ENCODE peak calls at places on chromosome 5, in ten cellular contexts. One of them, this sample, is unnamed.

GRCh38 chr5:83099001-83099400 is 21.7 kb downstream of the XRCC4 start:
- DNase-seq in psoas muscle: no peak
- DNase-seq in suprapubic skin: no peak
- DNase-seq in fibroblast of lung: no peak
- DNase-seq in AG04450: no peak
- DNase-seq in adrenal gland: no peak
- DNase-seq in uterus: no peak
- DNase-seq in ovary: no peak
- DNase-seq in endodermal cell: no peak
- DNase-seq in left ventricle myocardium inferior: no peak
- DNase-seq in this sample: no peak

GRCh38 chr5:172365948-172366608 is 82.5 kb upstream of the UBTD2 start:
- DNase-seq in adrenal gland: no peak
- DNase-seq in suprapubic skin: no peak
- DNase-seq in endodermal cell: no peak
- DNase-seq in psoas muscle: no peak
- DNase-seq in left ventricle myocardium inferior: no peak
- DNase-seq in uterus: no peak
- DNase-seq in AG04450: no peak
- DNase-seq in fibroblast of lung: no peak
- DNase-seq in ovary: no peak
- DNase-seq in this sample: no peak

GRCh38 chr5:108206707-108207106 is 175.2 kb downstream of the FBXL17 start:
- DNase-seq in adrenal gland: no peak
- DNase-seq in ovary: no peak
- DNase-seq in psoas muscle: no peak
- DNase-seq in fibroblast of lung: no peak
- DNase-seq in uterus: no peak
- DNase-seq in endodermal cell: no peak
- DNase-seq in suprapubic skin: no peak
- DNase-seq in AG04450: no peak
- DNase-seq in left ventricle myocardium inferior: no peak
- DNase-seq in this sample: no peak

GRCh38 chr5:152188219-152188618 is 216.9 kb downstream of the NMUR2 start:
- DNase-seq in endodermal cell: no peak
- DNase-seq in uterus: no peak
- DNase-seq in suprapubic skin: no peak
- DNase-seq in adrenal gland: no peak
- DNase-seq in AG04450: no peak
- DNase-seq in fibroblast of lung: no peak
- DNase-seq in psoas muscle: no peak
- DNase-seq in left ventricle myocardium inferior: no peak
- DNase-seq in ovary: no peak
- DNase-seq in this sample: no peak

GRCh38 chr5:154097031-154097430 is 58.3 kb downstream of the MFAP3 start:
- DNase-seq in ovary: no peak
- DNase-seq in fibroblast of lung: no peak
- DNase-seq in psoas muscle: no peak
- DNase-seq in left ventricle myocardium inferior: no peak
- DNase-seq in uterus: no peak
- DNase-seq in suprapubic skin: no peak
- DNase-seq in AG04450: no peak
- DNase-seq in adrenal gland: no peak
- DNase-seq in endodermal cell: peak; percentile 71
- DNase-seq in this sample: no peak

GRCh38 chr5:79759436-79759835 is 69.8 kb downstream of the CMYA5 start:
- DNase-seq in ovary: no peak
- DNase-seq in psoas muscle: peak; percentile 30
- DNase-seq in suprapubic skin: no peak
- DNase-seq in uterus: no peak
- DNase-seq in endodermal cell: no peak
- DNase-seq in AG04450: no peak
- DNase-seq in fibroblast of lung: peak; percentile 64
- DNase-seq in left ventricle myocardium inferior: no peak
- DNase-seq in adrenal gland: peak; percentile 21
- DNase-seq in this sample: no peak

GRCh38 chr5:141510850-141511718 is 22.2 kb downstream of the PCDHGC5 start:
- DNase-seq in psoas muscle: no peak
- DNase-seq in adrenal gland: no peak
- DNase-seq in fibroblast of lung: no peak
- DNase-seq in endodermal cell: no peak
- DNase-seq in left ventricle myocardium inferior: no peak
- DNase-seq in ovary: peak; percentile 44
- DNase-seq in uterus: no peak
- DNase-seq in suprapubic skin: no peak
- DNase-seq in AG04450: no peak
- DNase-seq in this sample: no peak

GRCh38 chr5:8213701-8214240 is 344.8 kb downstream of the MTRR start:
- DNase-seq in left ventricle myocardium inferior: no peak
- DNase-seq in uterus: no peak
- DNase-seq in psoas muscle: no peak
- DNase-seq in ovary: no peak
- DNase-seq in suprapubic skin: no peak
- DNase-seq in fibroblast of lung: no peak
- DNase-seq in adrenal gland: no peak
- DNase-seq in AG04450: no peak
- DNase-seq in endodermal cell: no peak
- DNase-seq in this sample: no peak

GRCh38 chr5:172819569-172819968 is 14.5 kb upstream of the ERGIC1 start:
- DNase-seq in left ventricle myocardium inferior: no peak
- DNase-seq in psoas muscle: no peak
- DNase-seq in AG04450: no peak
- DNase-seq in endodermal cell: no peak
- DNase-seq in adrenal gland: no peak
- DNase-seq in suprapubic skin: no peak
- DNase-seq in fibroblast of lung: no peak
- DNase-seq in ovary: no peak
- DNase-seq in uterus: no peak
- DNase-seq in this sample: no peak

GRCh38 chr5:40842351-40842750 is 1.2 kb downstream of the CARD6 start:
- DNase-seq in uterus: no peak
- DNase-seq in adrenal gland: no peak
- DNase-seq in AG04450: peak; percentile 13
- DNase-seq in psoas muscle: no peak
- DNase-seq in ovary: no peak
- DNase-seq in fibroblast of lung: peak; percentile 65
- DNase-seq in suprapubic skin: no peak
- DNase-seq in left ventricle myocardium inferior: no peak
- DNase-seq in endodermal cell: no peak
- DNase-seq in this sample: no peak

GRCh38 chr5:88660326-88660946 is 222.5 kb downstream of the MEF2C start:
- DNase-seq in psoas muscle: no peak
- DNase-seq in ovary: no peak
- DNase-seq in suprapubic skin: no peak
- DNase-seq in uterus: no peak
- DNase-seq in AG04450: no peak
- DNase-seq in adrenal gland: peak; percentile 68
- DNase-seq in fibroblast of lung: no peak
- DNase-seq in left ventricle myocardium inferior: no peak
- DNase-seq in endodermal cell: no peak
- DNase-seq in this sample: no peak

GRCh38 chr5:172110921-172111873 is 76.8 kb downstream of the STK10 start:
- DNase-seq in suprapubic skin: no peak
- DNase-seq in adrenal gland: no peak
- DNase-seq in endodermal cell: peak; percentile 68
- DNase-seq in psoas muscle: peak; percentile 45
- DNase-seq in fibroblast of lung: peak; percentile 56
- DNase-seq in AG04450: no peak
- DNase-seq in left ventricle myocardium inferior: no peak
- DNase-seq in ovary: no peak
- DNase-seq in uterus: no peak
- DNase-seq in this sample: peak; percentile 66

GRCh38 chr5:137395011-137395755 is 103.9 kb downstream of the SPOCK1 start:
- DNase-seq in uterus: no peak
- DNase-seq in fibroblast of lung: no peak
- DNase-seq in ovary: no peak
- DNase-seq in psoas muscle: no peak
- DNase-seq in suprapubic skin: no peak
- DNase-seq in endodermal cell: no peak
- DNase-seq in adrenal gland: no peak
- DNase-seq in AG04450: no peak
- DNase-seq in left ventricle myocardium inferior: no peak
- DNase-seq in this sample: no peak

GRCh38 chr5:173950829-173951228 is 38.1 kb upstream of the C5orf47 start:
- DNase-seq in left ventricle myocardium inferior: no peak
- DNase-seq in uterus: no peak
- DNase-seq in suprapubic skin: no peak
- DNase-seq in endodermal cell: no peak
- DNase-seq in adrenal gland: no peak
- DNase-seq in ovary: no peak
- DNase-seq in fibroblast of lung: no peak
- DNase-seq in psoas muscle: no peak
- DNase-seq in AG04450: no peak
- DNase-seq in this sample: no peak

GRCh38 chr5:34511915-34512314 is 144.2 kb upstream of the RAI14 start:
- DNase-seq in ovary: no peak
- DNase-seq in psoas muscle: no peak
- DNase-seq in left ventricle myocardium inferior: peak; percentile 59
- DNase-seq in suprapubic skin: no peak
- DNase-seq in AG04450: no peak
- DNase-seq in endodermal cell: peak; percentile 67
- DNase-seq in uterus: peak; percentile 76
- DNase-seq in fibroblast of lung: peak; percentile 84
- DNase-seq in adrenal gland: no peak
- DNase-seq in this sample: no peak

GRCh38 chr5:149442563-149443182 is 63.6 kb upstream of the IL17B start:
- DNase-seq in suprapubic skin: peak; percentile 89
- DNase-seq in AG04450: peak; percentile 44
- DNase-seq in endodermal cell: peak; percentile 98
- DNase-seq in ovary: peak; percentile 95
- DNase-seq in uterus: peak; percentile 90
- DNase-seq in psoas muscle: peak; percentile 82
- DNase-seq in fibroblast of lung: peak; percentile 70
- DNase-seq in adrenal gland: peak; percentile 88
- DNase-seq in left ventricle myocardium inferior: peak; percentile 85
- DNase-seq in this sample: peak; percentile 51

GRCh38 chr5:124056326-124057160 is 544.6 kb downstream of the CSNK1G3 start:
- DNase-seq in psoas muscle: no peak
- DNase-seq in endodermal cell: no peak
- DNase-seq in ovary: no peak
- DNase-seq in fibroblast of lung: no peak
- DNase-seq in uterus: no peak
- DNase-seq in suprapubic skin: no peak
- DNase-seq in adrenal gland: no peak
- DNase-seq in AG04450: no peak
- DNase-seq in left ventricle myocardium inferior: no peak
- DNase-seq in this sample: no peak

GRCh38 chr5:141623197-141623596 is 4.4 kb upstream of the DIAPH1 start:
- DNase-seq in adrenal gland: no peak
- DNase-seq in AG04450: no peak
- DNase-seq in uterus: no peak
- DNase-seq in suprapubic skin: no peak
- DNase-seq in left ventricle myocardium inferior: no peak
- DNase-seq in ovary: no peak
- DNase-seq in psoas muscle: no peak
- DNase-seq in endodermal cell: no peak
- DNase-seq in fibroblast of lung: no peak
- DNase-seq in this sample: no peak

GRCh38 chr5:135964670-135965320 is 10.0 kb upstream of the LECT2 start:
- DNase-seq in fibroblast of lung: peak; percentile 82
- DNase-seq in ovary: no peak
- DNase-seq in left ventricle myocardium inferior: no peak
- DNase-seq in psoas muscle: no peak
- DNase-seq in uterus: no peak
- DNase-seq in suprapubic skin: no peak
- DNase-seq in endodermal cell: no peak
- DNase-seq in adrenal gland: no peak
- DNase-seq in AG04450: no peak
- DNase-seq in this sample: no peak
- TF ChIP-seq CTCF in fibroblast of lung: peak; percentile 40
- TF ChIP-seq CTCF in ovary: no peak
- TF ChIP-seq CTCF in left ventricle myocardium inferior: no peak
- TF ChIP-seq CTCF in psoas muscle: no peak
- TF ChIP-seq CTCF in uterus: no peak
- TF ChIP-seq CTCF in suprapubic skin: no peak
- TF ChIP-seq CTCF in endodermal cell: no peak
- TF ChIP-seq CTCF in adrenal gland: no peak
- TF ChIP-seq CTCF in AG04450: peak; percentile 26
- TF ChIP-seq CTCF in this sample: no peak

DNA sequence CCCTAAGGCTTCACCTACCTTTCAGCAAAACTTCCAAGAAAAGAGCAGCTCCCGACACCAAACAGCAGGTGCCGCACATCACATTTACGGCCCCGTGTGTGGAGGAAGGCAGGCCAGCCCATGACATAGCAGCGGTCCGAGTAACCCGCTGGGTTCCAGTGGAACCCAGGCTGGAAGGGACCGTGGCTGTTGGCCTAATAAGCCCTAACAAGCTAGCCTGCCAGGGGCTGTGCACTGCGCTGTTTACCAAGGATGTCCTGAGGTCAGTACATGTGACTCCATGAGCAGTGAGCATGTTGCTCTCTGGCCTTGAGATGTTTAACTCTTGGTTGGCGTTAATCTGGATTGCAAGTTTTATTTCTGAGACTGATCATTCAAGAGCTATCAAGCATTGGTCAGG is 131.5 kb downstream of the FSTL4 start:
- DNase-seq in left ventricle myocardium inferior: no peak
- DNase-seq in ovary: no peak
- DNase-seq in suprapubic skin: no peak
- DNase-seq in endodermal cell: peak; percentile 40
- DNase-seq in AG04450: no peak
- DNase-seq in fibroblast of lung: no peak
- DNase-seq in psoas muscle: no peak
- DNase-seq in adrenal gland: no peak
- DNase-seq in uterus: no peak
- DNase-seq in this sample: no peak
- H3K27me3 ChIP-seq in left ventricle myocardium inferior: peaks cover 22% of the 10 kb centered on the region
- H3K27me3 ChIP-seq in ovary: no peaks in the 10 kb centered on the region
- H3K27me3 ChIP-seq in suprapubic skin: no peaks in the 10 kb centered on the region
- H3K27me3 ChIP-seq in endodermal cell: no peaks in the 10 kb centered on the region
- H3K27me3 ChIP-seq in AG04450: peaks cover 2% of the 10 kb centered on the region
- H3K27me3 ChIP-seq in fibroblast of lung: peaks cover 2% of the 10 kb centered on the region
- H3K27me3 ChIP-seq in psoas muscle: no peaks in the 10 kb centered on the region
- H3K27me3 ChIP-seq in adrenal gland: no peaks in the 10 kb centered on the region
- H3K27me3 ChIP-seq in uterus: no peaks in the 10 kb centered on the region
- H3K27me3 ChIP-seq in this sample: no peaks in the 10 kb centered on the region

GRCh38 chr5:143957455-143957854 is 145.5 kb downstream of the HMHB1 start:
- DNase-seq in adrenal gland: no peak
- DNase-seq in fibroblast of lung: no peak
- DNase-seq in psoas muscle: no peak
- DNase-seq in left ventricle myocardium inferior: no peak
- DNase-seq in AG04450: no peak
- DNase-seq in suprapubic skin: no peak
- DNase-seq in ovary: no peak
- DNase-seq in uterus: no peak
- DNase-seq in endodermal cell: no peak
- DNase-seq in this sample: no peak
- TF ChIP-seq CTCF in adrenal gland: no peak
- TF ChIP-seq CTCF in fibroblast of lung: peak; percentile 39
- TF ChIP-seq CTCF in psoas muscle: no peak
- TF ChIP-seq CTCF in left ventricle myocardium inferior: peak; percentile 22
- TF ChIP-seq CTCF in AG04450: peak; percentile 43
- TF ChIP-seq CTCF in suprapubic skin: no peak
- TF ChIP-seq CTCF in ovary: no peak
- TF ChIP-seq CTCF in uterus: no peak
- TF ChIP-seq CTCF in endodermal cell: peak; percentile 79
- TF ChIP-seq CTCF in this sample: peak; percentile 25

DNA sequence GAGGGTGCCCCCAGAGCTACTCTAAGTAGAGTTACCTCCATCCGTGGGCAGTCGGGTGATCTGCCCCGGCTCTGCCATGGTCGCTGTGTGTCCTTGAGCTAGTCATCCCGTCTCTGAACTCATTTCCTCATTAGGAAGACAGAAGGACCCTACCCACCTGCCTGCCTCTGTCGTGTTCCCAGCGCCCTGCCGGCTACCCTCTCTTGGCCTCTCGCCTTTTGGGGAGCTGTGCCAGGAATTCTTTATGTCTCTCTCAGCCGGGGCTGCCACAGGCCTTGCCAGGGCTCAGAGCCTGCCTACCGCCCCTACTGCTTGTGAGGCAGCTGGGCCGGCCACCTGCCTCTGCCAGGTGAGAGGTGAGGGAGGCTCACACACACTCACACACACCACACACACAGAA is 41.5 kb downstream of the UNC5A start:
- DNase-seq in adrenal gland: no peak
- DNase-seq in psoas muscle: no peak
- DNase-seq in uterus: no peak
- DNase-seq in suprapubic skin: no peak
- DNase-seq in left ventricle myocardium inferior: no peak
- DNase-seq in fibroblast of lung: no peak
- DNase-seq in endodermal cell: no peak
- DNase-seq in AG04450: no peak
- DNase-seq in ovary: no peak
- DNase-seq in this sample: no peak
- H3K27me3 ChIP-seq in adrenal gland: peaks cover 10% of the 10 kb centered on the region
- H3K27me3 ChIP-seq in psoas muscle: peaks cover 18% of the 10 kb centered on the region
- H3K27me3 ChIP-seq in uterus: no peaks in the 10 kb centered on the region
- H3K27me3 ChIP-seq in suprapubic skin: peaks cover 79% of the 10 kb centered on the region
- H3K27me3 ChIP-seq in left ventricle myocardium inferior: peaks cover 97% of the 10 kb centered on the region
- H3K27me3 ChIP-seq in fibroblast of lung: peaks cover 6% of the 10 kb centered on the region
- H3K27me3 ChIP-seq in endodermal cell: no peaks in the 10 kb centered on the region
- H3K27me3 ChIP-seq in AG04450: peaks cover 39% of the 10 kb centered on the region
- H3K27me3 ChIP-seq in ovary: no peaks in the 10 kb centered on the region
- H3K27me3 ChIP-seq in this sample: no peaks in the 10 kb centered on the region

This sample was measured in CD4-positive, alpha-beta T cell.